ENCODE peak calls at places on chromosomes 12 and 14, in ten cellular contexts. One of them, this sample, is unnamed.

GRCh38 chr14:81450100-81450531 is 50.0 kb upstream of the STON2 start:
- DNase-seq in GM23338: peak
- DNase-seq in prostate gland: no peak
- DNase-seq in Panc1: no peak
- DNase-seq in spleen: no peak
- DNase-seq in HCT116: no peak
- DNase-seq in K562: no peak
- DNase-seq in H1: peak
- DNase-seq in sigmoid colon: peak
- DNase-seq in transverse colon: no peak
- DNase-seq in this sample: no peak

GRCh38 chr12:131482686-131483085 is 228.2 kb upstream of the SFSWAP start:
- DNase-seq in GM23338: no peak
- DNase-seq in prostate gland: no peak
- DNase-seq in Panc1: no peak
- DNase-seq in spleen: peak
- DNase-seq in HCT116: no peak
- DNase-seq in K562: no peak
- DNase-seq in H1: no peak
- DNase-seq in sigmoid colon: no peak
- DNase-seq in transverse colon: no peak
- DNase-seq in this sample: no peak

GRCh38 chr12:54164402-54165145 is 24.2 kb downstream of the SMUG1 start:
- DNase-seq in GM23338: peak
- DNase-seq in prostate gland: no peak
- DNase-seq in Panc1: no peak
- DNase-seq in spleen: no peak
- DNase-seq in HCT116: no peak
- DNase-seq in K562: no peak
- DNase-seq in H1: no peak
- DNase-seq in sigmoid colon: no peak
- DNase-seq in transverse colon: no peak
- DNase-seq in this sample: no peak

GRCh38 chr14:73273799-73274198 is 36.5 kb downstream of the PAPLN start:
- DNase-seq in GM23338: no peak
- DNase-seq in prostate gland: no peak
- DNase-seq in Panc1: no peak
- DNase-seq in spleen: no peak
- DNase-seq in HCT116: no peak
- DNase-seq in K562: no peak
- DNase-seq in H1: no peak
- DNase-seq in sigmoid colon: no peak
- DNase-seq in transverse colon: no peak
- DNase-seq in this sample: no peak

GRCh38 chr14:74586681-74587362 is 25.2 kb downstream of the LTBP2 start:
- DNase-seq in GM23338: no peak
- DNase-seq in prostate gland: no peak
- DNase-seq in Panc1: no peak
- DNase-seq in spleen: no peak
- DNase-seq in HCT116: no peak
- DNase-seq in K562: no peak
- DNase-seq in H1: no peak
- DNase-seq in sigmoid colon: no peak
- DNase-seq in transverse colon: no peak
- DNase-seq in this sample: no peak

GRCh38 chr12:13258717-13259119 is 62.2 kb downstream of the EMP1 start:
- DNase-seq in GM23338: no peak
- DNase-seq in prostate gland: no peak
- DNase-seq in Panc1: no peak
- DNase-seq in spleen: no peak
- DNase-seq in HCT116: no peak
- DNase-seq in K562: no peak
- DNase-seq in H1: no peak
- DNase-seq in sigmoid colon: no peak
- DNase-seq in transverse colon: no peak
- DNase-seq in this sample: no peak

GRCh38 chr12:57713209-57713608 is 19.3 kb downstream of the OS9 start:
- DNase-seq in GM23338: no peak
- DNase-seq in prostate gland: no peak
- DNase-seq in Panc1: no peak
- DNase-seq in spleen: no peak
- DNase-seq in HCT116: no peak
- DNase-seq in K562: no peak
- DNase-seq in H1: no peak
- DNase-seq in sigmoid colon: no peak
- DNase-seq in transverse colon: no peak
- DNase-seq in this sample: no peak

GRCh38 chr12:20436367-20436766 is 68.0 kb downstream of the PDE3A start:
- DNase-seq in GM23338: no peak
- DNase-seq in prostate gland: no peak
- DNase-seq in Panc1: no peak
- DNase-seq in spleen: no peak
- DNase-seq in HCT116: no peak
- DNase-seq in K562: no peak
- DNase-seq in H1: no peak
- DNase-seq in sigmoid colon: no peak
- DNase-seq in transverse colon: no peak
- DNase-seq in this sample: no peak

DNA sequence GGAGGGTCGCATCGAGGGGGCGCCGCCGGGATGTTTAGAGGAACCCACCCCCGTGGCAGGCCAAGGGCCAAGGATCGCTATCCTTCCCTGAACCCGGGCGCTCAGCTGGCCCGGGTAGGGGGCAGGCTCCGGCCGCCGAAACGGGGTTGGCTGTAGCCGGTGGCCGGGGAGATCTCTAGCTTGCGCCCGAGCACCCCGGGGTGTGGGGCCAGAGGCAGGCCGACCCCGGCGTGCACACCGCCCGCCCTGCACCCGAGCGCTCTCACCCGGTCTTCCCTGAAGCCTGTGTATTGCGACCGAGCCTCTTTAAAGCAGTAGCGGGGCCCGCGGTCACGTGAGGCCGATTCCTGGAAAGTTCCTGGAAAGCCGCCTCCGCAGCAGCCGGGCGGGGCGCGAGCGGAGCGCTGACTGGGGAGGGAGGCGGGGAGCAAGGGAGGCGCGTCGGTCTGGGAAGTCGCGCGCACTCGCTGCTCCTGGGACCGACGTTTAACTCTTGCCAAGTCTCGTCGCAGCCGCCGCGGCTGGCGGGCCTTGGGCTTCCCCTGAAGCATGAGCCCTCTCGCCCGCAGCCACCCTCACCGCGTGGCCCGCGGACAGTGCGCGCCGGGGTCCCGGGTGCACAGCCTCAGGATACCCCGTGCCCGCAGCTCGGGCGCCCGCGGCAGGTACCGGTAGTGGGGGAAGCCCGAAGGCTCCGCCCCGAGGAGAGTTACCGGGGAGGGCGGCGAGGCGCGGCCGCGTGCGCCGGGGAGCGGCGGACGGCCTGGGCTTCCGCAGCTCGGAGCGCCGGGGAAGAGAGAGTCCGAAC is 1.7 kb upstream of the SOCS2 start:
- DNase-seq in GM23338: peak
- DNase-seq in prostate gland: peak
- DNase-seq in Panc1: no peak
- DNase-seq in spleen: peak
- DNase-seq in HCT116: peak
- DNase-seq in K562: peak
- DNase-seq in H1: no peak
- DNase-seq in sigmoid colon: peak
- DNase-seq in transverse colon: peak
- DNase-seq in this sample: peak
- TF ChIP-seq CTCF in GM23338: no peak
- TF ChIP-seq CTCF in prostate gland: no peak
- TF ChIP-seq CTCF in Panc1: no peak
- TF ChIP-seq CTCF in spleen: no peak
- TF ChIP-seq CTCF in HCT116: no peak
- TF ChIP-seq CTCF in K562: no peak
- TF ChIP-seq CTCF in H1: no peak
- TF ChIP-seq CTCF in sigmoid colon: no peak
- TF ChIP-seq CTCF in transverse colon: no peak
- TF ChIP-seq CTCF in this sample: no peak

DNA sequence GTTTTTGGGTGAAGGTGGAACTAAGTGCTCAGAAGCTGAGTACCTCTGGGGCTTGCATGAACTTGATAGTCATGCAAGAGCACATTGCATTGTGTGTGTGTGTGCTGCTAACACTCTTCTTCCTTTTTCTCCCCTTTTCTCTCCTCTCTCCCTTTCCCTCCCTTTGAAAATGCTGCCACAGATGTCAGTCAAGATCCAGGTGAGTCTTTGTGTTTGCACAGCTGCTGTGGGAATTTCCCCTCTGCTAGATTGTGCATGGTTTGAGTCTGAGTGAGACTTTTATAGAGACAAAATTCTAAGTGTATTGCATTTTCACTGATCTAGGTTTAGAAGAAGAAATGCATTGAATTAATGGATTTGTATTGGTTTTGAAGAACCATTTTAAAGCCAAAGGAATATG is 108.3 kb downstream of the NRXN3 start:
- DNase-seq in GM23338: no peak
- DNase-seq in prostate gland: no peak
- DNase-seq in Panc1: no peak
- DNase-seq in spleen: no peak
- DNase-seq in HCT116: no peak
- DNase-seq in K562: no peak
- DNase-seq in H1: no peak
- DNase-seq in sigmoid colon: no peak
- DNase-seq in transverse colon: no peak
- DNase-seq in this sample: no peak
- TF ChIP-seq POLR2AphosphoS5 in GM23338: no peak
- TF ChIP-seq POLR2AphosphoS5 in prostate gland: no peak
- TF ChIP-seq POLR2AphosphoS5 in Panc1: no peak
- TF ChIP-seq POLR2AphosphoS5 in spleen: no peak
- TF ChIP-seq POLR2AphosphoS5 in HCT116: no peak
- TF ChIP-seq POLR2AphosphoS5 in K562: no peak
- TF ChIP-seq POLR2AphosphoS5 in H1: no peak
- TF ChIP-seq POLR2AphosphoS5 in sigmoid colon: no peak
- TF ChIP-seq POLR2AphosphoS5 in transverse colon: no peak
- TF ChIP-seq POLR2AphosphoS5 in this sample: no peak

GRCh38 chr12:96397756-96398421 is 2.4 kb downstream of the CDK17 start:
- DNase-seq in GM23338: no peak
- DNase-seq in prostate gland: no peak
- DNase-seq in Panc1: no peak
- DNase-seq in spleen: no peak
- DNase-seq in HCT116: no peak
- DNase-seq in K562: no peak
- DNase-seq in H1: no peak
- DNase-seq in sigmoid colon: no peak
- DNase-seq in transverse colon: no peak
- DNase-seq in this sample: no peak

GRCh38 chr12:96399919-96400630 is at the start of gene CDK17:
- DNase-seq in GM23338: peak
- DNase-seq in prostate gland: peak
- DNase-seq in Panc1: no peak
- DNase-seq in spleen: peak
- DNase-seq in HCT116: peak
- DNase-seq in K562: peak
- DNase-seq in H1: peak
- DNase-seq in sigmoid colon: peak
- DNase-seq in transverse colon: peak
- DNase-seq in this sample: peak

GRCh38 chr12:96400631-96401060 is 407 bp upstream of the CDK17 start:
- DNase-seq in GM23338: no peak
- DNase-seq in prostate gland: no peak
- DNase-seq in Panc1: no peak
- DNase-seq in spleen: no peak
- DNase-seq in HCT116: no peak
- DNase-seq in K562: no peak
- DNase-seq in H1: no peak
- DNase-seq in sigmoid colon: no peak
- DNase-seq in transverse colon: no peak
- DNase-seq in this sample: peak

GRCh38 chr12:96398422-96399080 is 1.7 kb downstream of the CDK17 start:
- DNase-seq in GM23338: no peak
- DNase-seq in prostate gland: no peak
- DNase-seq in Panc1: no peak
- DNase-seq in spleen: no peak
- DNase-seq in HCT116: no peak
- DNase-seq in K562: no peak
- DNase-seq in H1: no peak
- DNase-seq in sigmoid colon: no peak
- DNase-seq in transverse colon: no peak
- DNase-seq in this sample: no peak

GRCh38 chr12:96399081-96399918 is 939 bp downstream of the CDK17 start:
- DNase-seq in GM23338: peak
- DNase-seq in prostate gland: peak
- DNase-seq in Panc1: no peak
- DNase-seq in spleen: peak
- DNase-seq in HCT116: no peak
- DNase-seq in K562: peak
- DNase-seq in H1: no peak
- DNase-seq in sigmoid colon: peak
- DNase-seq in transverse colon: peak
- DNase-seq in this sample: peak
- TF ChIP-seq CTCF in GM23338: no peak
- TF ChIP-seq CTCF in prostate gland: no peak
- TF ChIP-seq CTCF in Panc1: peak
- TF ChIP-seq CTCF in spleen: no peak
- TF ChIP-seq CTCF in HCT116: peak
- TF ChIP-seq CTCF in K562: no peak
- TF ChIP-seq CTCF in H1: no peak
- TF ChIP-seq CTCF in sigmoid colon: peak
- TF ChIP-seq CTCF in transverse colon: no peak
- TF ChIP-seq CTCF in this sample: no peak

GRCh38 chr12:56190695-56191155 is 1.4 kb upstream of the SMARCC2 start:
- DNase-seq in GM23338: peak
- DNase-seq in prostate gland: no peak
- DNase-seq in Panc1: no peak
- DNase-seq in spleen: no peak
- DNase-seq in HCT116: no peak
- DNase-seq in K562: no peak
- DNase-seq in H1: no peak
- DNase-seq in sigmoid colon: no peak
- DNase-seq in transverse colon: no peak
- DNase-seq in this sample: no peak

GRCh38 chr12:56189336-56189917 is at the start of gene SMARCC2:
- DNase-seq in GM23338: peak
- DNase-seq in prostate gland: peak
- DNase-seq in Panc1: peak
- DNase-seq in spleen: peak
- DNase-seq in HCT116: peak
- DNase-seq in K562: peak
- DNase-seq in H1: peak
- DNase-seq in sigmoid colon: peak
- DNase-seq in transverse colon: peak
- DNase-seq in this sample: peak

GRCh38 chr12:56192582-56192981 is 3.3 kb upstream of the SMARCC2 start:
- DNase-seq in GM23338: no peak
- DNase-seq in prostate gland: no peak
- DNase-seq in Panc1: no peak
- DNase-seq in spleen: no peak
- DNase-seq in HCT116: no peak
- DNase-seq in K562: no peak
- DNase-seq in H1: no peak
- DNase-seq in sigmoid colon: no peak
- DNase-seq in transverse colon: no peak
- DNase-seq in this sample: no peak

GRCh38 chr12:56189918-56190694 is 823 bp upstream of the SMARCC2 start:
- DNase-seq in GM23338: peak
- DNase-seq in prostate gland: peak
- DNase-seq in Panc1: peak
- DNase-seq in spleen: peak
- DNase-seq in HCT116: peak
- DNase-seq in K562: peak
- DNase-seq in H1: peak
- DNase-seq in sigmoid colon: peak
- DNase-seq in transverse colon: peak
- DNase-seq in this sample: peak

GRCh38 chr12:56193025-56193578 is 3.8 kb upstream of the SMARCC2 start:
- DNase-seq in GM23338: peak
- DNase-seq in prostate gland: peak
- DNase-seq in Panc1: peak
- DNase-seq in spleen: no peak
- DNase-seq in HCT116: peak
- DNase-seq in K562: peak
- DNase-seq in H1: no peak
- DNase-seq in sigmoid colon: peak
- DNase-seq in transverse colon: peak
- DNase-seq in this sample: peak
- TF ChIP-seq POLR2AphosphoS5 in GM23338: no peak
- TF ChIP-seq POLR2AphosphoS5 in prostate gland: peak
- TF ChIP-seq POLR2AphosphoS5 in Panc1: no peak
- TF ChIP-seq POLR2AphosphoS5 in spleen: no peak
- TF ChIP-seq POLR2AphosphoS5 in HCT116: no peak
- TF ChIP-seq POLR2AphosphoS5 in K562: no peak
- TF ChIP-seq POLR2AphosphoS5 in H1: no peak
- TF ChIP-seq POLR2AphosphoS5 in sigmoid colon: no peak
- TF ChIP-seq POLR2AphosphoS5 in transverse colon: no peak
- TF ChIP-seq POLR2AphosphoS5 in this sample: no peak